ENCODE peak calls at places on chromosome 19, in four cellular contexts. M is GM19239, N is retina, A is prostate gland. C is an unnamed sample.

GRCh38 chr19:802888-803561 is 5.8 kb downstream of the PTBP1 start:
- DNase-seq in M (no peak), N (no peak), A (no peak), C (no peak)

GRCh38 chr19:38228005-38228377 is 4.0 kb upstream of the DPF1 start:
- DNase-seq in M (no peak), N (peak), A (no peak), C (peak)

GRCh38 chr19:13033244-13033643 is 38.0 kb downstream of the NFIX start:
- DNase-seq in M (no peak), N (no peak), A (no peak), C (no peak)

GRCh38 chr19:53880716-53881481 is 1.1 kb upstream of the PRKCG start:
- DNase-seq in M (no peak), N (no peak), A (no peak), C (peak)

GRCh38 chr19:51127032-51127431 is 2.3 kb downstream of the SIGLEC9 start:
- DNase-seq in M (no peak), N (no peak), A (no peak), C (no peak)

GRCh38 chr19:3459322-3459881 is 20.9 kb downstream of the SMIM24 start:
- DNase-seq in M (no peak), N (peak), A (peak), C (peak)

GRCh38 chr19:11693505-11694499 is 44.9 kb downstream of the ZNF823 start:
- DNase-seq in M (no peak), N (peak), A (no peak), C (peak)

GRCh38 chr19:54137913-54138776 is 583 bp downstream of the CNOT3 start:
- DNase-seq in M (no peak), N (peak), A (no peak), C (peak)